ENCODE peak calls at places on chromosomes 1 and 21, in six cellular contexts. Y is GM12878, Q is SK-N-SH, J is HepG2, O is K562, G is H1. I is an unnamed sample.
A peak's percentile ranks its signal among the peaks of the same experiment; 100 is the strongest.

GRCh38 chr1:154765970-154766369 is 104.1 kb downstream of the KCNN3 start:
- DNase-seq in Y (no peak), Q (peak; percentile 68), J (peak; percentile 35), O (peak; percentile 57), G (no peak), I (no peak)

GRCh38 chr1:58089898-58090535 is 456.5 kb downstream of the OMA1 start:
- DNase-seq in Y (no peak), Q (no peak), J (peak; percentile 83), O (no peak), G (no peak), I (no peak)

GRCh38 chr1:66247415-66248208 is 286.3 kb upstream of the SGIP1 start:
- DNase-seq in Y (no peak), Q (no peak), J (no peak), O (no peak), G (no peak), I (no peak)

GRCh38 chr1:89125571-89126233 is at the start of gene GBP2:
- DNase-seq in Y (peak; percentile 30), Q (no peak), J (peak; percentile 66), O (peak; percentile 19), G (no peak), I (peak; percentile 28)

GRCh38 chr1:185409763-185410528 is 92.9 kb upstream of the IVNS1ABP start:
- DNase-seq in Y (no peak), Q (no peak), J (no peak), O (no peak), G (no peak), I (no peak)

GRCh38 chr1:106620521-106620954 is 435.9 kb upstream of the PRMT6 start:
- DNase-seq in Y (no peak), Q (no peak), J (no peak), O (no peak), G (no peak), I (no peak)

GRCh38 chr1:116258668-116259419 is 114.2 kb upstream of the ATP1A1 start:
- DNase-seq in Y (no peak), Q (no peak), J (no peak), O (no peak), G (no peak), I (no peak)

GRCh38 chr1:161199506-161200119 is 759 bp upstream of the ADAMTS4 start:
- DNase-seq in Y (no peak), Q (no peak), J (no peak), O (no peak), G (no peak), I (no peak)

GRCh38 chr1:172180886-172181285 is 239.6 kb upstream of the C1orf105 start:
- DNase-seq in Y (peak; percentile 69), Q (no peak), J (no peak), O (no peak), G (no peak), I (no peak)

GRCh38 chr1:154627247-154628121 is 19.5 kb upstream of the ADAR start:
- DNase-seq in Y (no peak), Q (peak; percentile 91), J (peak; percentile 84), O (peak; percentile 82), G (peak; percentile 97), I (peak; percentile 92)

GRCh38 chr21:42542596-42542995 is 28.9 kb downstream of the SLC37A1 start:
- DNase-seq in Y (no peak), Q (no peak), J (no peak), O (no peak), G (no peak), I (no peak)

GRCh38 chr1:44660176-44660575 is 14.1 kb downstream of the TMEM53 start:
- DNase-seq in Y (no peak), Q (peak; percentile 88), J (no peak), O (no peak), G (no peak), I (no peak)

GRCh38 chr1:58006421-58007032 is 540.0 kb downstream of the OMA1 start:
- DNase-seq in Y (no peak), Q (no peak), J (no peak), O (no peak), G (peak; percentile 54), I (no peak)

GRCh38 chr1:58746757-58747156 is 37.1 kb downstream of the JUN start:
- DNase-seq in Y (no peak), Q (no peak), J (no peak), O (no peak), G (no peak), I (no peak)

GRCh38 chr1:38923607-38924006 is 18.0 kb downstream of the RHBDL2 start:
- DNase-seq in Y (no peak), Q (no peak), J (no peak), O (peak; percentile 34), G (no peak), I (no peak)

GRCh38 chr21:43959231-43960041 is 52.7 kb upstream of the TRAPPC10 start:
- DNase-seq in Y (no peak), Q (no peak), J (no peak), O (no peak), G (no peak), I (no peak)

GRCh38 chr1:228809621-228810313 is 74.5 kb downstream of the RHOU start:
- DNase-seq in Y (no peak), Q (no peak), J (no peak), O (no peak), G (no peak), I (no peak)
- TF ChIP-seq GABPA in Y (no peak), Q (no peak), J (no peak), O (no peak), G (no peak), I (no peak)

GRCh38 chr1:6347641-6348487 is 45.7 kb downstream of the ACOT7 start:
- DNase-seq in Y (no peak), Q (peak; percentile 77), J (peak; percentile 37), O (peak; percentile 83), G (peak; percentile 77), I (peak; percentile 26)
- TF ChIP-seq GABPA in Y (no peak), Q (no peak), J (no peak), O (no peak), G (no peak), I (no peak)

GRCh38 chr1:193103759-193104495 is 1.3 kb downstream of the GLRX2 start:
- DNase-seq in Y (no peak), Q (no peak), J (no peak), O (no peak), G (no peak), I (no peak)
- TF ChIP-seq GABPA in Y (no peak), Q (no peak), J (no peak), O (no peak), G (no peak), I (no peak)

GRCh38 chr1:2532485-2533160 is 2.6 kb upstream of the HES5 start:
- DNase-seq in Y (no peak), Q (no peak), J (no peak), O (no peak), G (no peak), I (no peak)
- TF ChIP-seq GABPA in Y (no peak), Q (no peak), J (no peak), O (no peak), G (no peak), I (no peak)

DNA sequence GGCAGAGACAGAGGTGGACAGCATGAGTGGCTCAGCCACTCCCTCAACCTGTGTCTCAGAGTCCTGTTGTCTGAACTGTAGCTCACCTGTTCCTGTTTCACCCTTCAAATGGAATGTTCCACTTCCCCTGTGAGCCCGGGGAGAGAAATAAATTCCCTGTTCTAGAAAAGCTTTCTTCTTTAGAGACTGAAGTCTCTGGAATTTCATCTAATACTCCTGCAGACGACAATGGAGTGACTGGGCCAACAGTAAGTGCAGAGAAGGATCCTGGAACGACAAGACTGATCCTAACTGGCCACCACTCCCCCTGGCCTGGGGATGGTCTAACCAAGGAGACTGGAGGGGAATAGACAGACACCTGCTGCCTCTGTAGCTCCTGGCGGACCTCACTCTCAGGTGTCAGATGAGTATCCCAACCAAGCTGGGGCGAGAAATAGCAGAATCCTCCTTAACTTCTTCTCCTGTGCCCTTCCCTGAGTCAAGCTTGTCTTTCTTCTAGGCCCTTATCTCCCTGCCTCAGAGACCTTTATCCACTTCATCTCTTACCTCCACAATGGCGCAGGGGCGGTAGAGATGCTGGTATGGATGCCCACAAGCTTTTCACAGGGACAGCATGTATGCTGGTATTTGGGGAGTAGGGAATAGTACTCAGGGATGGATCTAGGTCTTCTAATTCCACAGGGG is 45.4 kb downstream of the PLEKHA6 start:
- DNase-seq in Y (no peak), Q (no peak), J (no peak), O (no peak), G (peak; percentile 67), I (no peak)
- TF ChIP-seq GABPA in Y (no peak), Q (no peak), J (no peak), O (no peak), G (no peak), I (no peak)

I was measured in HL-60.